ENCODE peak calls at places on chromosomes 5 and 9, in five cellular contexts. Y, M, C, J and Q are unnamed samples.

GRCh38 chr5:66538126-66538525 is 58.1 kb upstream of the MAST4 start:
- DNase-seq in Y (no peak), C (no peak), M (no peak), J (no peak), Q (no peak)

GRCh38 chr5:178335287-178336030 is 102.9 kb upstream of the PHYKPL start:
- DNase-seq in M (peak), C (peak), J (no peak), Y (no peak), Q (no peak)

GRCh38 chr9:23278566-23278965 is 547.5 kb downstream of the ELAVL2 start:
- DNase-seq in J (no peak), C (no peak), M (no peak), Y (no peak), Q (no peak)

GRCh38 chr9:138102246-138103051 is 224.9 kb downstream of the CACNA1B start:
- DNase-seq in M (peak), J (no peak), Y (no peak), C (peak), Q (peak)

GRCh38 chr5:58258984-58259684 is 200.8 kb downstream of the PLK2 start:
- DNase-seq in C (no peak), M (no peak), Y (no peak), J (peak), Q (no peak)

GRCh38 chr5:112637343-112637742 is 100.3 kb upstream of the APC start:
- DNase-seq in Y (no peak), J (no peak), C (no peak), M (no peak), Q (no peak)

GRCh38 chr5:116652196-116652729 is 77.6 kb upstream of the SEMA6A start:
- DNase-seq in Y (no peak), J (no peak), M (no peak), C (no peak), Q (peak)

GRCh38 chr5:113230711-113231652 is 203.8 kb downstream of the TSSK1B start:
- DNase-seq in Y (no peak), C (no peak), J (no peak), M (no peak), Q (no peak)

GRCh38 chr9:81574399-81574798 is 114.9 kb downstream of the TLE1 start:
- DNase-seq in C (no peak), Y (no peak), M (no peak), J (no peak), Q (no peak)

GRCh38 chr9:38160613-38161215 is 91.7 kb upstream of the SHB start:
- DNase-seq in C (no peak), Y (peak), J (peak), M (no peak), Q (peak)

DNA sequence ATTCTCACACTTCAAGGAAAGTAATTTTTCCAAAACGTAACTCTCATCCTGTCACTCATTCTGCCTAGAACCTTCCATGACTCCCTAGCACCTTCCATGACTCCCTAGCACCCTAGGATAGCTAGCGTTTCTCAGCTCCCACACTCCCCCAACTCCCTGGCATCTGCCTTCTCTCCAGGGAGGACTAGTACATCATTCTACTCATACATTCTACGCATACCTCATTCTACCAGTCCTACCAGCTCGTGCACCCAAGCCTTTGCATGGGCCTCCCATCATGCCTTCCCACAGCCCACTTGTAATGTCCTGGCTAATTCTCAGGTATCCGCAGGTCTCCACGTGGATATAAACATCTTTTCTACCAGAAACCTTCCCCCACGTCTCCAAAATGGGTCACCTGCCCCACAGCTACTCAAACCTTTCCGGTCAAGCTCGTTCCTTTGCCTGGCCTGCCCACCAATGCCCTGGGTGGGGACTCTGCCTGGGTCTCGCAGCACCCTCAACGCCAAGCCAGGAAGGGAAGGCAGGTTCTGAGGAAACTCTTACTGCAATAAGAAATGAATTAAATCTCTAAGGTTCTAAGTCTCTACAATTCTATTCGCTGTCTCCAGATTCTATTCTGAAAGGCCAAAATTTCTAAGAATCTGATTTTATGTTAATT is 930 bp downstream of the ANKS6 start:
- DNase-seq in J (no peak), M (no peak), Y (no peak), C (no peak), Q (no peak)
- H3K27ac ChIP-seq in J (peak), M (no peak), Y (peak), C (peak), Q (peak)

GRCh38 chr9:133934512-133935221 is 57.5 kb downstream of the VAV2 start:
- DNase-seq in J (no peak), C (no peak), M (no peak), Y (no peak), Q (no peak)

GRCh38 chr9:133933426-133934026 is 58.6 kb downstream of the VAV2 start:
- DNase-seq in J (no peak), Y (no peak), C (no peak), M (no peak), Q (no peak)

GRCh38 chr9:133937120-133937519 is 55.0 kb downstream of the VAV2 start:
- DNase-seq in M (no peak), C (no peak), J (no peak), Y (no peak), Q (no peak)

GRCh38 chr9:133938086-133938485 is 54.0 kb downstream of the VAV2 start:
- DNase-seq in C (no peak), Y (no peak), J (no peak), M (no peak), Q (no peak)

GRCh38 chr9:133935328-133936040 is 56.6 kb downstream of the VAV2 start:
- DNase-seq in J (no peak), M (no peak), Y (no peak), C (no peak), Q (peak)
- H3K27ac ChIP-seq in J (peak), M (no peak), Y (no peak), C (peak), Q (peak)

GRCh38 chr9:5625916-5626315 is 3.0 kb upstream of the RIC1 start:
- DNase-seq in M (no peak), C (no peak), J (no peak), Y (no peak), Q (no peak)
- H3K27ac ChIP-seq in M (peak), C (peak), J (no peak), Y (no peak), Q (peak)

GRCh38 chr9:89482950-89483349 is 15.0 kb downstream of the SEMA4D start:
- DNase-seq in Y (no peak), J (no peak), C (no peak), M (no peak), Q (no peak)
- H3K27ac ChIP-seq in Y (no peak), J (no peak), C (no peak), M (no peak), Q (no peak)

GRCh38 chr5:175680463-175680862 is 22.6 kb downstream of the HRH2 start:
- DNase-seq in J (no peak), M (peak), Y (no peak), C (peak), Q (peak)
- H3K27ac ChIP-seq in J (no peak), M (no peak), Y (no peak), C (no peak), Q (no peak)